ENCODE peak calls at places on chromosomes 6 and 20, in eight cellular contexts. T is psoas muscle, W is H9, M is AG04450, I is lung, A is HCT116, R is fibroblast of lung, C is Peyer's patch. X is an unnamed sample.

GRCh38 chr6:69593706-69594105 is 203.1 kb downstream of the LMBRD1 start:
- DNase-seq in T (no peak), W (no peak), M (no peak), I (no peak), A (no peak), R (no peak), C (no peak), X (no peak)

GRCh38 chr6:2111162-2111677 is 134.2 kb downstream of the GMDS start:
- DNase-seq in T (no peak), W (no peak), M (no peak), I (no peak), A (peak; percentile 21), R (peak; percentile 77), C (no peak), X (no peak)

GRCh38 chr6:38427492-38428210 is 212.1 kb downstream of the BTBD9 start:
- DNase-seq in T (no peak), W (no peak), M (no peak), I (no peak), A (no peak), R (no peak), C (no peak), X (no peak)

GRCh38 chr6:130602151-130602770 is 224.9 kb upstream of the SMLR1 start:
- DNase-seq in T (no peak), W (no peak), M (peak; percentile 82), I (no peak), A (peak; percentile 94), R (peak; percentile 99), C (no peak), X (no peak)

GRCh38 chr6:43860285-43860684 is 90.3 kb downstream of the VEGFA start:
- DNase-seq in T (no peak), W (no peak), M (no peak), I (no peak), A (no peak), R (peak; percentile 19), C (peak; percentile 18), X (no peak)

GRCh38 chr6:160391419-160392116 is 43.4 kb downstream of the SLC22A3 start:
- DNase-seq in T (no peak), W (no peak), M (no peak), I (no peak), A (peak; percentile 82), R (peak; percentile 49), C (no peak), X (peak; percentile 97)

GRCh38 chr20:13821876-13822275 is 37.0 kb downstream of the NDUFAF5 start:
- DNase-seq in T (no peak), W (no peak), M (no peak), I (peak; percentile 33), A (no peak), R (peak; percentile 12), C (no peak), X (no peak)

GRCh38 chr6:13422601-13423247 is 64.7 kb downstream of the GFOD1 start:
- DNase-seq in T (no peak), W (peak; percentile 85), M (no peak), I (no peak), A (no peak), R (peak; percentile 74), C (no peak), X (no peak)

GRCh38 chr6:133548409-133548808 is 307.3 kb downstream of the EYA4 start:
- DNase-seq in T (no peak), W (no peak), M (peak; percentile 70), I (peak; percentile 55), A (no peak), R (peak; percentile 96), C (no peak), X (peak; percentile 21)

GRCh38 chr6:42569102-42570028 is 5.5 kb downstream of the UBR2 start:
- DNase-seq in T (no peak), W (no peak), M (peak; percentile 83), I (no peak), A (no peak), R (peak; percentile 97), C (no peak), X (no peak)

GRCh38 chr20:51966296-51966971 is 164.1 kb upstream of the SALL4 start:
- DNase-seq in T (no peak), W (peak; percentile 82), M (no peak), I (peak; percentile 67), A (peak; percentile 81), R (peak; percentile 55), C (no peak), X (peak; percentile 33)

GRCh38 chr20:1802385-1803215 is 92.6 kb upstream of the SIRPA start:
- DNase-seq in T (peak; percentile 65), W (peak; percentile 81), M (no peak), I (peak; percentile 57), A (no peak), R (peak; percentile 70), C (peak; percentile 71), X (no peak)

GRCh38 chr20:34713194-34713943 is 9.2 kb downstream of the TP53INP2 start:
- DNase-seq in T (no peak), W (no peak), M (peak; percentile 97), I (no peak), A (peak; percentile 67), R (peak; percentile 99), C (no peak), X (no peak)

GRCh38 chr20:57008217-57008616 is 258.2 kb downstream of the BMP7 start:
- DNase-seq in T (no peak), W (no peak), M (no peak), I (no peak), A (no peak), R (peak; percentile 49), C (no peak), X (no peak)

DNA sequence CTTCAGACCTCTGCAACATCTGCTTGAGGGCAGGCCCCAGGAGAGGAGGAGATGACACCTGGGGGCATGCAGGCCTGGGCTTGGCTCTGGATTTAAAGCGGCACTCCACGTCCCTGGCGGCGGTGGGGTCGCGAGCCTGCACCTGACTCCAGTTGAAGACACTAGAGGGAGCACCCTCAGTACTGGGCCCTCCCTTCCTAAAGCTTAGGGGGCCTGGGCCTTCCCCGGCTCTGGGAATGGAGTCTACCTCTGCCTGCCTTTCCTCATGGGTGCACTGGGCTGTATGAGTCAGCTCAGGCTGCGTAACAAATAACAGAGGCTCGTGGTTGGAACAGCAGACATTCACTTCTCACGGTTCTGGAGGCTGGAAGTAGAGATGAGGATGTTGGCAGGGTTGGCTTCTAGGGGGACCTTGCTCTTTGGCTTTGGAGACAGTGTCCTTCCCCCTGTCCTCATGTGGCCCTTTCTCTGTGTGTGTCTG is 117.6 kb upstream of the RPS6KA2 start:
- DNase-seq in T (no peak), W (peak; percentile 64), M (no peak), I (no peak), A (no peak), R (no peak), C (no peak), X (no peak)
- TF ChIP-seq CTCF in T (no peak), W (peak; percentile 51), M (no peak), I (no peak), A (no peak), R (no peak), C (no peak), X (no peak)

GRCh38 chr6:116136933-116137340 is 11.0 kb upstream of the COL10A1 start:
- DNase-seq in T (no peak), W (no peak), M (no peak), I (no peak), A (no peak), R (peak; percentile 56), C (no peak), X (no peak)

GRCh38 chr6:116144590-116144989 is 18.7 kb upstream of the COL10A1 start:
- DNase-seq in T (no peak), W (no peak), M (peak; percentile 42), I (no peak), A (no peak), R (peak; percentile 96), C (no peak), X (no peak)

GRCh38 chr6:116136373-116136772 is 10.4 kb upstream of the COL10A1 start:
- DNase-seq in T (no peak), W (no peak), M (no peak), I (no peak), A (no peak), R (peak; percentile 20), C (no peak), X (no peak)

DNA sequence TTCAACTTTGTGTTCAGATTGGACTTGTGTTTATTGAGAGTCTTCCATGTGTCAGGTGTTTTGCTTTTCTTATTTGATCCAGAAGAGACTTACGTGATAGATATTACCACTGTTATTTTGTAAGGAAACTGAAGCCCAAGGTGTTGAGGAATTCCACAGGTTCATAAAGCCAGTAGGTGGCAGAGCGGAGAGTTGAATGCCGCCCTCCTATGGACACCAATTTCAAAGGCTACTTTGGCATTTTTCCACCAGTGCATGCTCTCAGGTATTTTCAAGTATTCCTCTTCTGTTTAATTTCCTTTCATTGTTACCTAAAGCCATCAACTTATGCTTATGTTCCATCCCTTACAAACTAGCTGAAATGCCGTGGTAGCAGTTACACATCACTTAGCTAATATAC is 14.0 kb upstream of the COL10A1 start:
- DNase-seq in T (no peak), W (no peak), M (no peak), I (peak; percentile 42), A (peak; percentile 15), R (no peak), C (no peak), X (no peak)
- TF ChIP-seq CTCF in T (no peak), W (peak; percentile 65), M (no peak), I (no peak), A (peak; percentile 67), R (no peak), C (no peak), X (peak; percentile 47)

DNA sequence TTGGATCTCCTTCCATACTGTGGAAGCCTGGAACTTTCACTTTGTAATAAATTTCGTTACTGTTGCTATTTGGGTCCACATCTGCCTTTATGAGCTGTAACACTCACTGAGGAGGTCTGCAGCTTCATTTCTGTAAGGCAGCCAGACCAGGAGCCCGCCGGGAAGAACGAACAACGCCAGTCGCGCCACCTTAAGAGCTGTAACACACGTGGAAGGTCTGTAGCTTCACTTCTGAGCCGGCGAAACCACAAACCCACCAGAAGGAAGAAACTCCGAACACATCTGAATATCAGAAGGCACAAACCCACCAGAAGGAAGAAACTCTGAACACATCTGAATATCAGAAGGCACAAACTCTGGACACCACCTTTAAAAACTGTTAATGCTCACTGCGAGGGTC is 589.9 kb upstream of the SLC35B3 start:
- DNase-seq in T (no peak), W (no peak), M (no peak), I (no peak), A (no peak), R (no peak), C (no peak), X (no peak)
- TF ChIP-seq CTCF in T (no peak), W (no peak), M (no peak), I (no peak), A (no peak), R (no peak), C (no peak), X (no peak)

GRCh38 chr20:63539441-63540370 is 2.5 kb upstream of the PTK6 start:
- DNase-seq in T (no peak), W (no peak), M (no peak), I (no peak), A (no peak), R (no peak), C (no peak), X (no peak)

GRCh38 chr20:63537525-63538203 is 488 bp upstream of the PTK6 start:
- DNase-seq in T (peak; percentile 86), W (peak; percentile 90), M (peak; percentile 81), I (peak; percentile 97), A (peak; percentile 93), R (peak; percentile 79), C (peak; percentile 96), X (peak; percentile 91)

GRCh38 chr20:63539092-63539430 is 1.9 kb upstream of the PTK6 start:
- DNase-seq in T (no peak), W (no peak), M (no peak), I (no peak), A (no peak), R (no peak), C (no peak), X (no peak)

GRCh38 chr20:63536997-63537524 is at the start of gene PTK6:
- DNase-seq in T (peak; percentile 50), W (no peak), M (no peak), I (peak; percentile 75), A (no peak), R (no peak), C (peak; percentile 91), X (no peak)

GRCh38 chr20:63538204-63539091 is 1.3 kb upstream of the PTK6 start:
- DNase-seq in T (no peak), W (no peak), M (no peak), I (peak; percentile 81), A (no peak), R (no peak), C (peak; percentile 82), X (peak; percentile 92)
- TF ChIP-seq CTCF in T (no peak), W (no peak), M (no peak), I (no peak), A (no peak), R (peak; percentile 15), C (no peak), X (peak; percentile 27)

X was measured in LNCaP clone FGC.